ENCODE peak calls at places on chromosomes 4 and X, in seven cellular contexts. Q is CD4-positive, alpha-beta T cell; D is stimulated activated CD4-positive, alpha-beta T cell treated with anti-CD3 and anti-CD28 coated beads, Interleukin-4, amount 100 ng/mL, for 4 hours; H is EL; O is activated naive CD4-positive, alpha-beta T cell treated with Interleukin-2 at 50 U/mL for 16 hours; I is ureter; R is GM20000. A is an unnamed sample.

GRCh38 chr4:139243448-139244365 is 36.3 kb downstream of the MGARP start:
- DNase-seq in Q (no peak), D (no peak), H (peak; percentile 96), O (no peak), I (no peak), R (no peak), A (peak; percentile 6)

GRCh38 chr4:151674804-151675290 is 86.0 kb downstream of the GATB start:
- DNase-seq in Q (no peak), D (no peak), H (no peak), O (no peak), I (peak; percentile 76), R (no peak), A (no peak)

GRCh38 chrX:110853610-110854009 is 58.0 kb upstream of the CHRDL1 start:
- DNase-seq in Q (no peak), D (no peak), H (peak; percentile 29), O (no peak), I (no peak), R (no peak), A (no peak)

GRCh38 chr4:77697860-77698599 is 92.4 kb downstream of the CXCL13 start:
- DNase-seq in Q (no peak), D (no peak), H (peak; percentile 66), O (no peak), I (no peak), R (peak; percentile 5), A (no peak)

GRCh38 chrX:22122510-22122909 is 90.4 kb downstream of the PHEX start:
- DNase-seq in Q (no peak), D (no peak), H (peak; percentile 32), O (no peak), I (no peak), R (no peak), A (peak; percentile 54)

GRCh38 chr4:40205259-40206198 is 8.7 kb downstream of the RHOH start:
- DNase-seq in Q (no peak), D (no peak), H (no peak), O (peak; percentile 39), I (no peak), R (no peak), A (no peak)

GRCh38 chr4:139740121-139740520 is 74.5 kb downstream of the MGST2 start:
- DNase-seq in Q (no peak), D (no peak), H (peak; percentile 4), O (no peak), I (no peak), R (no peak), A (peak; percentile 34)

GRCh38 chr4:113760852-113761681 is 471 bp downstream of the CAMK2D start:
- DNase-seq in Q (peak; percentile 20), D (no peak), H (peak; percentile 74), O (peak; percentile 54), I (peak; percentile 83), R (peak; percentile 64), A (peak; percentile 87)

GRCh38 chr4:41409095-41409494 is 128.9 kb upstream of the LIMCH1 start:
- DNase-seq in Q (no peak), D (no peak), H (peak; percentile 64), O (no peak), I (no peak), R (no peak), A (no peak)

GRCh38 chrX:15498741-15499140 is 1.9 kb upstream of the BMX start:
- DNase-seq in Q (no peak), D (no peak), H (no peak), O (no peak), I (no peak), R (no peak), A (no peak)

GRCh38 chr4:164716901-164717300 is 37.0 kb upstream of the SMIM31 start:
- DNase-seq in Q (no peak), D (no peak), H (no peak), O (no peak), I (no peak), R (no peak), A (no peak)

GRCh38 chr4:22554670-22555069 is 38.8 kb upstream of the ADGRA3 start:
- DNase-seq in Q (no peak), D (no peak), H (no peak), O (no peak), I (no peak), R (no peak), A (no peak)

GRCh38 chrX:153055827-153056748 is at the start of gene PNMA3:
- DNase-seq in Q (no peak), D (no peak), H (no peak), O (no peak), I (no peak), R (no peak), A (no peak)

GRCh38 chr4:123588631-123589223 is 192.1 kb downstream of the SPRY1 start:
- DNase-seq in Q (no peak), D (no peak), H (peak; percentile 7), O (no peak), I (no peak), R (peak; percentile 25), A (no peak)

GRCh38 chr4:185881427-185881826 is 69.4 kb upstream of the SORBS2 start:
- DNase-seq in Q (no peak), D (no peak), H (peak; percentile 37), O (no peak), I (no peak), R (no peak), A (no peak)

GRCh38 chr4:161893566-161893965 is 270.2 kb downstream of the FSTL5 start:
- DNase-seq in Q (no peak), D (no peak), H (no peak), O (no peak), I (no peak), R (no peak), A (no peak)

GRCh38 chrX:30906726-30907125 is 17.7 kb upstream of the TAB3 start:
- DNase-seq in Q (no peak), D (no peak), H (peak; percentile 72), O (no peak), I (no peak), R (no peak), A (no peak)

GRCh38 chrX:129618997-129619396 is 35.8 kb downstream of the APLN start:
- DNase-seq in Q (no peak), D (no peak), H (no peak), O (no peak), I (no peak), R (no peak), A (no peak)

GRCh38 chrX:153598541-153599191 is at the start of gene CCNQ:
- DNase-seq in Q (peak; percentile 19), D (peak; percentile 2), H (peak; percentile 33), O (peak; percentile 23), I (no peak), R (peak; percentile 35), A (no peak)

GRCh38 chr4:25527044-25527443 is 128.6 kb upstream of the SLC34A2 start:
- DNase-seq in Q (no peak), D (no peak), H (no peak), O (no peak), I (no peak), R (no peak), A (no peak)

GRCh38 chr4:139857021-139857420 is 191.4 kb downstream of the MGST2 start:
- DNase-seq in Q (no peak), D (no peak), H (no peak), O (no peak), I (no peak), R (no peak), A (no peak)

GRCh38 chr4:36206012-36206411 is 38.3 kb downstream of the ARAP2 start:
- DNase-seq in Q (no peak), D (no peak), H (no peak), O (no peak), I (no peak), R (no peak), A (no peak)

GRCh38 chr4:54767376-54767775 is 109.6 kb downstream of the KIT start:
- DNase-seq in Q (no peak), D (no peak), H (peak; percentile 52), O (no peak), I (no peak), R (no peak), A (no peak)

GRCh38 chr4:168881754-168882153 is 128.3 kb downstream of the CBR4 start:
- DNase-seq in Q (no peak), D (no peak), H (no peak), O (no peak), I (no peak), R (no peak), A (no peak)

GRCh38 chrX:12206413-12206812 is 68.1 kb downstream of the FRMPD4 start:
- DNase-seq in Q (no peak), D (no peak), H (no peak), O (no peak), I (no peak), R (no peak), A (no peak)

GRCh38 chrX:31366076-31366475 is 294.2 kb upstream of the FTHL17 start:
- DNase-seq in Q (no peak), D (no peak), H (peak; percentile 23), O (no peak), I (no peak), R (no peak), A (no peak)

GRCh38 chrX:39953879-39954278 is 143.9 kb downstream of the BCOR start:
- DNase-seq in Q (no peak), D (no peak), H (no peak), O (no peak), I (peak; percentile 83), R (no peak), A (no peak)